ENCODE peak calls at places on chromosomes 7 and 10, in seven cellular contexts. M is CD8-positive, alpha-beta memory T cell; B is naive thymus-derived CD4-positive, alpha-beta T cell; R is aorta; Q is OCI-LY7; H is right atrium auricular region; T is SK-N-SH. J is an unnamed sample. For H3K9me3, the result is how much of the 10 kb centered on the place peaks cover.

GRCh38 chr7:101681170-101682007 is 52.3 kb upstream of the MYL10 start:
- DNase-seq in M (no peak), B (no peak), R (peak), Q (no peak), H (peak), T (peak), J (no peak)

GRCh38 chr7:2508327-2509231 is 11.0 kb upstream of the LFNG start:
- DNase-seq in M (peak), B (peak), R (peak), Q (peak), H (peak), T (no peak), J (peak)

GRCh38 chr7:38542156-38542555 is 89.0 kb downstream of the AMPH start:
- DNase-seq in M (no peak), B (no peak), R (no peak), Q (no peak), H (no peak), T (no peak), J (no peak)

GRCh38 chr10:127195571-127196226 is 692 bp downstream of the INSYN2A start:
- DNase-seq in M (no peak), B (no peak), R (no peak), Q (no peak), H (no peak), T (peak), J (no peak)

GRCh38 chr10:1188556-1189135 is 132.5 kb downstream of the WDR37 start:
- DNase-seq in M (no peak), B (no peak), R (no peak), Q (no peak), H (no peak), T (no peak), J (no peak)

GRCh38 chr7:16883918-16884317 is 2.1 kb upstream of the AGR3 start:
- DNase-seq in M (no peak), B (no peak), R (no peak), Q (no peak), H (no peak), T (no peak), J (no peak)

GRCh38 chr10:117271427-117271826 is 30.5 kb downstream of the SLC18A2 start:
- DNase-seq in M (no peak), B (no peak), R (no peak), Q (no peak), H (no peak), T (no peak), J (no peak)

GRCh38 chr10:944034-944831 is 12.7 kb upstream of the LARP4B start:
- DNase-seq in M (no peak), B (no peak), R (peak), Q (no peak), H (peak), T (no peak), J (no peak)

DNA sequence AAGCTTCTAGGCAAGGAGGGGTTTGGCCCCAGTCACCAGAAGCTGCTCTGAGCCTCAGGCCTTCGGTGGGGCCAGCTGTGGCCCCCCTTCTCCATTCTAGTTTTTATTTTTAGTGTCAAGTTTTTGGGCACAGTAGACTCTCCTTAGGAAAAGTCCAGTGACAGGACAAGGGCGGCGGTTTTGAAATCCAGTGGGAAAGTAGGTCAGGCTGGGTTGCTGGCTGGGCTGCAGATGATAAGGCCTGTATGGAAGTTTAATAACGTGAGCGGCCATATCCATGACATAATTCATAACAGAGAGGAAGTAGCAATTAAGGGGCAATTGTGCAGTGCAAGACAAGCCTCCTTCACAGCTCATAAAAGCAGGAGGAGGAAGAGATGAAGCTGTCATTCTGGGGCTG is 87.1 kb upstream of the ZNF716 start:
- DNase-seq in M (no peak), B (no peak), R (no peak), Q (no peak), H (no peak), T (no peak), J (no peak)
- H3K9me3 ChIP-seq in M (under half), B (under half), R (under half), Q (under half), H (under half), T (under half), J (under half)

DNA sequence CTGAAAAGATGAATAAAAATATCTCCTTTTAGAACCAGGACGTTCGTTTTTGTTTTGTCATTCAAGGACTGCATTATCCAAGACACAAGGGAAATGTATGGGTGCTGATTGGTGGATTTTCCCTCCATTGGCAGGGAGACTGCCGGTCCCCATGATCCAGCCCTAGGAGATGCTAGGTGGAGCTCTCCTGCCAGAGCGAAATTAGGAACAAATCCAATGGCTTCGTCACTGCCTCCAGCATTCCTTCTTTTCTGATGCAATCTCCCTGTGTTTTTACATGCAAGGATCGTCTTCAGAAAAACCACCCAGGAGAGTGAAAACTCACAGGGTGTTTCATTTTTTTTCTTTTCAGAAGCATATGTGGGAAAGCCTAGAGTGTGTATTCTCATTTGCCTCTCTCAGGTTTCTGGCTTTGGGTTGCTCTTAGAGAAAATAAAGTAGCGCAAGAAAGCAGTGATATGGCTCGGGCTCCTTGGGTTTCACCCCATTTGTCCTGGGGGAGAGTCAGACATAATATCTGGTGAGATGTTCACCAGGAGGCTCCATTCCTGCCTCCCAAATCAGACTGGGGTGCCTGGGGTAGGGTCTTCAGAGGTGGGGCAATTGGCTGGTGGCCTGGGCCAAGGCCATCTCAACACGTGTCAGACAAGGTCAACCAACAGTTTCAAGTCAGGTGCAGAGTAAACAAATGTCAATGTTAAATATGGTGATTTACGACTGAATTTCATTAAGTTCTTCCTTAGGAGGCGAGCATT is 450.9 kb upstream of the MKI67 start:
- DNase-seq in M (no peak), B (no peak), R (no peak), Q (no peak), H (no peak), T (no peak), J (no peak)
- H3K9me3 ChIP-seq in M (under half), B (under half), R (under half), Q (under half), H (under half), T (under half), J (under half)

GRCh38 chr10:87532696-87533095 is 28.0 kb downstream of the MINPP1 start:
- DNase-seq in M (no peak), B (no peak), R (no peak), Q (no peak), H (no peak), T (no peak), J (no peak)
- H3K9me3 ChIP-seq in M (under half), B (under half), R (under half), Q (under half), H (under half), T (under half), J (under half)

GRCh38 chr7:158375034-158375433 is 212.6 kb downstream of the PTPRN2 start:
- DNase-seq in M (no peak), B (no peak), R (no peak), Q (no peak), H (no peak), T (no peak), J (no peak)
- H3K9me3 ChIP-seq in M (under half), B (under half), R (under half), Q (under half), H (under half), T (under half), J (under half)

GRCh38 chr10:54124209-54124890 is 676.7 kb downstream of the PCDH15 start:
- DNase-seq in M (no peak), B (no peak), R (no peak), Q (no peak), H (no peak), T (no peak), J (no peak)

GRCh38 chr10:54130394-54130793 is 670.6 kb downstream of the PCDH15 start:
- DNase-seq in M (no peak), B (no peak), R (no peak), Q (no peak), H (no peak), T (no peak), J (no peak)

DNA sequence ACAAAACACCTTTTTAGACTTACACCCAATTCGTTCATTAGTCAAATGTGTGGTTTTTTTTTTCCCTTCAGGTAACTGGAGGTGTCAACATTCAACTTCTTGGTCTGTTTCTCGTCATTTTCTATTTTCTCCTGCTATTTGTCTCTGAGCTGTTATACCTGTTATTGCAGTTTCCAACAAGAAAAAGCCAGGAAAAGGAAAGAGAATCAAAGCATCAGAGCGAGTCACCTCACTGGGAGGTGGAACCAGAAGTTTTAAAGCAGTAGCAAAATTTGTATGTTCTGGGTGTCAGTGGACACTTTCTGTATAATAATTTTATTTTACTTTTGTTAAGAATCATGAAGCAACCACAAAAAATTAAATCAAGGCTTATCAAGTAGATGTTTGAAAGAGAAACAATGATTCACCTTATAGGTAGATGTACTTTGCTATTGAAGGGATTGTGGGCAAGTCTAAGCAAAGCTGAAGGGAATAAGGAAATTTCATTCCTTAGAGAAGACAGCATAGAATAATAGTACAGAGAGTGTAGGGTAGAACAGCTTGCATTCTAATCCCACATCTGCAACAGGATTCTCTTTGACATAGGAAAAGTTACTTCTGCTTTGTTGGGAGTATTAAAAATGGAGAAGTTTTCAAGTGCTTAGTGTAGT is 675.8 kb downstream of the PCDH15 start:
- DNase-seq in M (no peak), B (no peak), R (no peak), Q (no peak), H (no peak), T (no peak), J (no peak)
- H3K9me3 ChIP-seq in M (under half), B (under half), R (under half), Q (under half), H (under half), T (under half), J (under half)

DNA sequence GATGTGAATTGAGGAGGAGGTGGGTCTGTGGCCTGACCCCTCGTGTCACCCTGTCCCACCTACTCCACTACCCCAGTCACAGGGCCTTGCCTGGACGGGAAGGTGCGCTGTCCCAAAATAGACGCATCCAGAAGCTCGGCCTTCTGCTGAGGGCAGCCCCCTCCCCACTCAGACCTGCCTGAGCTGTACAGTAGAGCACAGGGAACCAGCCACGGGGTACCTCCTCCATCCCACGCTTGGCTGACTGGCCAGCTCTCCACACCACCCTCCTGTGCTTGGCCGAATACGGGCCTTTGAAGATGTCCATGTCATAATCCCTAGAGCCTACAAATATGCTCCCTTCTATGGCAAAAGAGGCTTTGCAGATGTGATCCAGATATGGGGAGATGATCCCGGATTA is 88.3 kb downstream of the CHST15 start:
- DNase-seq in M (no peak), B (no peak), R (no peak), Q (no peak), H (no peak), T (peak), J (no peak)
- H3K9me3 ChIP-seq in M (under half), B (under half), R (under half), Q (under half), H (under half), T (under half), J (under half)

J was measured in CD4-positive, alpha-beta memory T cell.